ENCODE peak calls at places on chromosomes 1 and 21, in ten cellular contexts. L, R, N, S, V, J, A, B, M and W are unnamed samples.

GRCh38 chr1:76066390-76066789 is 8.2 kb upstream of the ST6GALNAC3 start:
- DNase-seq in L (no peak), R (peak), N (no peak), S (no peak), V (no peak), J (peak), A (no peak), B (no peak), M (no peak), W (no peak)

GRCh38 chr1:86706018-86706417 is 1.6 kb downstream of the SH3GLB1 start:
- DNase-seq in L (no peak), R (peak), N (no peak), S (no peak), V (no peak), J (no peak), A (no peak), B (no peak), M (no peak), W (no peak)

GRCh38 chr1:11793819-11794218 is 11.9 kb downstream of the MTHFR start:
- DNase-seq in L (no peak), R (no peak), N (no peak), S (no peak), V (no peak), J (no peak), A (no peak), B (peak), M (no peak), W (no peak)

GRCh38 chr1:31151402-31151801 is 85.9 kb upstream of the PUM1 start:
- DNase-seq in L (no peak), R (no peak), N (no peak), S (no peak), V (no peak), J (no peak), A (no peak), B (no peak), M (no peak), W (no peak)

GRCh38 chr1:7387053-7387861 is 383.8 kb upstream of the VAMP3 start:
- DNase-seq in L (no peak), R (no peak), N (no peak), S (peak), V (no peak), J (no peak), A (no peak), B (peak), M (no peak), W (peak)

GRCh38 chr1:40662864-40663263 is 2.6 kb downstream of the RIMS3 start:
- DNase-seq in L (no peak), R (no peak), N (no peak), S (no peak), V (no peak), J (peak), A (no peak), B (no peak), M (no peak), W (no peak)

GRCh38 chr1:77271851-77272250 is 10.0 kb upstream of the AK5 start:
- DNase-seq in L (no peak), R (peak), N (no peak), S (no peak), V (no peak), J (peak), A (no peak), B (no peak), M (no peak), W (no peak)

GRCh38 chr1:174301295-174302077 is 142.2 kb downstream of the RABGAP1L start:
- DNase-seq in L (no peak), R (no peak), N (no peak), S (no peak), V (no peak), J (no peak), A (no peak), B (no peak), M (no peak), W (no peak)

GRCh38 chr1:221741364-221741970 is 422 bp downstream of the DUSP10 start:
- DNase-seq in L (peak), R (peak), N (peak), S (peak), V (peak), J (peak), A (no peak), B (peak), M (peak), W (peak)

GRCh38 chr1:41358152-41358937 is 2.9 kb upstream of the FOXO6 start:
- DNase-seq in L (no peak), R (no peak), N (no peak), S (no peak), V (no peak), J (no peak), A (no peak), B (no peak), M (peak), W (no peak)

GRCh38 chr1:205032512-205032911 is 10.5 kb upstream of the CNTN2 start:
- DNase-seq in L (no peak), R (no peak), N (no peak), S (no peak), V (no peak), J (no peak), A (no peak), B (no peak), M (no peak), W (no peak)

GRCh38 chr1:21165632-21166031 is 11.1 kb downstream of the EIF4G3 start:
- DNase-seq in L (no peak), R (no peak), N (no peak), S (no peak), V (no peak), J (peak), A (no peak), B (no peak), M (no peak), W (no peak)

GRCh38 chr1:116568925-116569490 is 1.8 kb downstream of the CD58 start:
- DNase-seq in L (no peak), R (no peak), N (no peak), S (no peak), V (no peak), J (no peak), A (no peak), B (no peak), M (no peak), W (no peak)

GRCh38 chr1:229042482-229042881 is 228.4 kb upstream of the RAB4A start:
- DNase-seq in L (no peak), R (no peak), N (no peak), S (no peak), V (no peak), J (no peak), A (no peak), B (no peak), M (no peak), W (no peak)

GRCh38 chr21:45988366-45989347 is 7.1 kb downstream of the COL6A1 start:
- DNase-seq in L (peak), R (no peak), N (no peak), S (no peak), V (no peak), J (no peak), A (no peak), B (peak), M (peak), W (no peak)

GRCh38 chr1:185017338-185017737 is 28.0 kb upstream of the RNF2 start:
- DNase-seq in L (peak), R (peak), N (no peak), S (no peak), V (peak), J (peak), A (peak), B (no peak), M (no peak), W (no peak)

GRCh38 chr1:154845174-154845573 is 24.9 kb downstream of the KCNN3 start:
- DNase-seq in L (no peak), R (no peak), N (no peak), S (no peak), V (no peak), J (no peak), A (no peak), B (no peak), M (peak), W (no peak)

GRCh38 chr1:230120289-230120948 is 53.4 kb downstream of the GALNT2 start:
- DNase-seq in L (no peak), R (no peak), N (no peak), S (no peak), V (no peak), J (no peak), A (no peak), B (no peak), M (peak), W (peak)

GRCh38 chr1:67787746-67788145 is 45.5 kb downstream of the GNG12 start:
- DNase-seq in L (no peak), R (no peak), N (no peak), S (no peak), V (no peak), J (peak), A (no peak), B (no peak), M (no peak), W (no peak)

GRCh38 chr1:35845766-35846165 is 37.2 kb upstream of the AGO1 start:
- DNase-seq in L (no peak), R (no peak), N (no peak), S (peak), V (no peak), J (peak), A (no peak), B (no peak), M (no peak), W (no peak)

GRCh38 chr1:3292868-3293562 is 161.4 kb upstream of the ARHGEF16 start:
- DNase-seq in L (no peak), R (no peak), N (no peak), S (no peak), V (no peak), J (no peak), A (no peak), B (no peak), M (no peak), W (no peak)

GRCh38 chr1:211830055-211830329 is 571 bp downstream of the LPGAT1 start:
- DNase-seq in L (no peak), R (no peak), N (no peak), S (no peak), V (no peak), J (no peak), A (no peak), B (no peak), M (no peak), W (no peak)

GRCh38 chr1:110765640-110766335 is 91.0 kb upstream of the KCNA3 start:
- DNase-seq in L (peak), R (peak), N (peak), S (no peak), V (peak), J (peak), A (peak), B (no peak), M (peak), W (no peak)

GRCh38 chr1:24481843-24482610 is 20.6 kb upstream of the RCAN3 start:
- DNase-seq in L (no peak), R (no peak), N (no peak), S (no peak), V (no peak), J (no peak), A (no peak), B (no peak), M (no peak), W (no peak)

GRCh38 chr1:70487910-70488665 is 77.0 kb downstream of the CTH start:
- DNase-seq in L (peak), R (peak), N (peak), S (no peak), V (peak), J (peak), A (peak), B (no peak), M (no peak), W (no peak)

GRCh38 chr1:41412748-41413147 is 51.5 kb downstream of the FOXO6 start:
- DNase-seq in L (no peak), R (no peak), N (no peak), S (no peak), V (no peak), J (no peak), A (no peak), B (no peak), M (no peak), W (no peak)

GRCh38 chr1:206797534-206798383 is 25.5 kb upstream of the IL10 start:
- DNase-seq in L (peak), R (no peak), N (peak), S (no peak), V (peak), J (no peak), A (peak), B (no peak), M (no peak), W (no peak)

GRCh38 chr1:38512789-38513188 is 346.8 kb downstream of the RRAGC start:
- DNase-seq in L (no peak), R (no peak), N (no peak), S (no peak), V (no peak), J (no peak), A (no peak), B (no peak), M (peak), W (peak)

GRCh38 chr21:16570196-16570595 is 840.4 kb downstream of the USP25 start:
- DNase-seq in L (no peak), R (no peak), N (no peak), S (no peak), V (no peak), J (peak), A (peak), B (no peak), M (no peak), W (no peak)

GRCh38 chr1:182149411-182149965 is 88.0 kb upstream of the ZNF648 start:
- DNase-seq in L (peak), R (no peak), N (peak), S (no peak), V (peak), J (peak), A (peak), B (peak), M (peak), W (no peak)

GRCh38 chr1:150553392-150554085 is 4.3 kb downstream of the ADAMTSL4 start:
- DNase-seq in L (no peak), R (no peak), N (no peak), S (no peak), V (no peak), J (no peak), A (no peak), B (no peak), M (no peak), W (no peak)

GRCh38 chr1:150554086-150554452 is 4.9 kb downstream of the ADAMTSL4 start:
- DNase-seq in L (no peak), R (no peak), N (no peak), S (no peak), V (no peak), J (no peak), A (no peak), B (no peak), M (no peak), W (no peak)

GRCh38 chr1:150551784-150552691 is 2.8 kb downstream of the ADAMTSL4 start:
- DNase-seq in L (peak), R (peak), N (peak), S (peak), V (peak), J (peak), A (peak), B (peak), M (peak), W (peak)

GRCh38 chr1:150551049-150551783 is 2.0 kb downstream of the ADAMTSL4 start:
- DNase-seq in L (no peak), R (no peak), N (no peak), S (no peak), V (peak), J (no peak), A (no peak), B (peak), M (peak), W (no peak)

GRCh38 chr1:150552692-150553278 is 3.6 kb downstream of the ADAMTSL4 start:
- DNase-seq in L (no peak), R (no peak), N (no peak), S (no peak), V (no peak), J (no peak), A (no peak), B (no peak), M (no peak), W (no peak)
- H3K4me3 ChIP-seq in L (no peak), R (no peak), N (no peak), S (peak), V (no peak), J (no peak), A (no peak), B (no peak), M (no peak), W (no peak)

GRCh38 chr21:14096577-14096976 is 114.2 kb downstream of the LIPI start:
- DNase-seq in L (no peak), R (no peak), N (no peak), S (no peak), V (no peak), J (no peak), A (no peak), B (peak), M (no peak), W (no peak)

GRCh38 chr21:14097881-14098499 is 112.8 kb downstream of the LIPI start:
- DNase-seq in L (no peak), R (no peak), N (no peak), S (no peak), V (no peak), J (no peak), A (no peak), B (peak), M (no peak), W (no peak)

GRCh38 chr21:14092834-14093560 is 117.8 kb downstream of the LIPI start:
- DNase-seq in L (no peak), R (no peak), N (no peak), S (no peak), V (no peak), J (no peak), A (no peak), B (peak), M (no peak), W (peak)

GRCh38 chr21:14095021-14095420 is 115.7 kb downstream of the LIPI start:
- DNase-seq in L (no peak), R (no peak), N (no peak), S (no peak), V (no peak), J (no peak), A (no peak), B (peak), M (no peak), W (no peak)

GRCh38 chr21:14096172-14096571 is 114.6 kb downstream of the LIPI start:
- DNase-seq in L (no peak), R (no peak), N (no peak), S (no peak), V (no peak), J (no peak), A (no peak), B (peak), M (no peak), W (peak)
- TF ChIP-seq POLR2A in L (no peak), R (no peak), N (no peak), S (no peak), V (no peak), J (no peak), A (no peak), B (no peak), M (no peak), W (no peak)

GRCh38 chr21:31557956-31558838 is 101.3 kb upstream of the SOD1 start:
- DNase-seq in L (no peak), R (no peak), N (no peak), S (no peak), V (no peak), J (no peak), A (no peak), B (no peak), M (no peak), W (peak)

GRCh38 chr21:31556662-31557061 is 102.8 kb upstream of the SOD1 start:
- DNase-seq in L (no peak), R (no peak), N (no peak), S (no peak), V (no peak), J (no peak), A (no peak), B (no peak), M (no peak), W (no peak)

GRCh38 chr21:31555741-31556191 is 103.7 kb upstream of the SOD1 start:
- DNase-seq in L (no peak), R (no peak), N (no peak), S (no peak), V (no peak), J (no peak), A (no peak), B (no peak), M (no peak), W (no peak)

GRCh38 chr21:31558839-31559367 is 100.6 kb upstream of the SOD1 start:
- DNase-seq in L (peak), R (peak), N (no peak), S (peak), V (peak), J (peak), A (peak), B (peak), M (peak), W (peak)

GRCh38 chr21:31557421-31557955 is 102.0 kb upstream of the SOD1 start:
- DNase-seq in L (no peak), R (no peak), N (no peak), S (no peak), V (no peak), J (no peak), A (no peak), B (no peak), M (no peak), W (no peak)
- H3K4me3 ChIP-seq in L (no peak), R (no peak), N (no peak), S (peak), V (no peak), J (no peak), A (peak), B (no peak), M (peak), W (peak)

DNA sequence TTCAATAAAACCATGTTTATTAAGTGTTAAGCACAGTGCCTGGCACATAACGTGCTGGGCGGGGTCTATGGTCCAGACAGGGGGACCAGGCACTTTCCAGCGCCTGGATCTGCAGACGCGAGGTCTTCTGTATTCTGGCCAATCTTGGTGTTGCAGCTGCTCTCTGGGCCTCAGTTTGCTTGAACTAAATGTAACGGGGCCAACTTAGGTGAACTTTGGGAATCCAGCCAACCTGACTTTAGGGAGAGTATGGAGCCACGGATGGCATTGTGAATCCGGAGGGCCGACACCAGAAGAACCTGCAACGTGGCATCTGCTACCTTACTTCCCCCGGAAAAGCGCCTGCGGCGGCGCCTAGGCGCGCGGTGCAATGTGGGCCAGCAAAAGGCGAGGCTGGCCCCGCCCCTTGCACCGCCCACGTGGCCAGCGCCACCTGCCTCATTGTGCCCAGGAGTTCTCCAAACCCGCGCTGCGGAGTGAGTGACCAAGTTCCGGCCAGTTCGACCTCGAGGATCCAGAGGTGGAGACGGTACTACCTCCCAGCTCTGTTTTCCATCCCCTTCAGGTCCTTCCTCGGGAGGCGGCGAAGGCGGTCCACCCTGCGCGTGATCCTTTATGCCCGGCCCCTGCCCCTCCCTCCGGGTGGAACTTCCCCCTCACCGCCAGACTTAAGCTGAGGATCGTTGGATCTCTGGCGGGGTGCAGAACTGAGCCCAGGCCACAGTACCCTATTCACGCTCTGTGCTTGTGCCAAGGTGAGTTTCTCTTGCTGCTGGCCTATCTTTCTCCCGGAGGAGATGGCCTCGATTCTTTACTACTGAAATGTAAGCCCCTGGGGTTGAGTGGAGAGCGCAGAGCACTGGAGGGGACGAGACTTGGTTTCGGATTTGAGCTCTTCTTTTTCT is at the start of gene AKR1A1:
- DNase-seq in L (peak), R (peak), N (peak), S (peak), V (peak), J (peak), A (peak), B (peak), M (peak), W (peak)
- TF ChIP-seq POLR2A in L (peak), R (peak), N (peak), S (peak), V (peak), J (peak), A (peak), B (no peak), M (no peak), W (no peak)

GRCh38 chr1:115567431-115567830 is 74.3 kb upstream of the VANGL1 start:
- DNase-seq in L (no peak), R (no peak), N (no peak), S (no peak), V (no peak), J (no peak), A (no peak), B (no peak), M (no peak), W (no peak)
- H3K4me3 ChIP-seq in L (no peak), R (no peak), N (no peak), S (no peak), V (no peak), J (no peak), A (no peak), B (no peak), M (no peak), W (no peak)

GRCh38 chr1:178450871-178451270 is 45.9 kb downstream of the CLEC20A start:
- DNase-seq in L (no peak), R (no peak), N (no peak), S (no peak), V (no peak), J (peak), A (no peak), B (no peak), M (no peak), W (no peak)
- TF ChIP-seq POLR2A in L (no peak), R (no peak), N (no peak), S (no peak), V (no peak), J (no peak), A (no peak), B (no peak), M (no peak), W (no peak)